ENCODE peak calls at places on chromosomes 4 and X, in six cellular contexts. N, S, B, O, I and Q are unnamed samples.
A peak's percentile ranks its signal among the peaks of the same experiment; 100 is the strongest.

GRCh38 chr4:186727977-186728519 is 4.4 kb upstream of the FAT1 start:
- DNase-seq in I (no peak), S (no peak), N (no peak), O (no peak), B (peak; percentile 23), Q (peak; percentile 63)

GRCh38 chrX:46433892-46434291 is 111.3 kb downstream of the ZNF674 start:
- DNase-seq in I (no peak), B (peak; percentile 44), S (no peak), N (no peak), O (peak; percentile 52), Q (no peak)

GRCh38 chrX:145609951-145610511 is 207.6 kb upstream of the SLITRK2 start:
- DNase-seq in S (no peak), I (no peak), B (no peak), O (peak; percentile 63), N (no peak), Q (peak; percentile 0)

GRCh38 chr4:59518005-59518823 is 1681.9 kb upstream of the ADGRL3 start:
- DNase-seq in I (peak; percentile 38), O (no peak), N (no peak), S (no peak), B (no peak), Q (no peak)

GRCh38 chr4:4256799-4257198 is 8.8 kb upstream of the TMEM128 start:
- DNase-seq in S (no peak), N (peak; percentile 24), B (no peak), O (no peak), I (no peak), Q (peak; percentile 41)

GRCh38 chr4:56977321-56978012 is at the start of gene NOA1:
- DNase-seq in B (peak; percentile 99), I (peak; percentile 98), N (peak; percentile 99), O (peak; percentile 99), S (peak; percentile 99), Q (peak; percentile 98)

GRCh38 chr4:53713767-53714166 is 122.5 kb upstream of the LNX1 start:
- DNase-seq in B (no peak), I (no peak), S (no peak), O (no peak), N (no peak), Q (no peak)

GRCh38 chr4:168835880-168836454 is 174.1 kb downstream of the CBR4 start:
- DNase-seq in B (no peak), S (no peak), O (no peak), I (no peak), N (no peak), Q (no peak)

GRCh38 chr4:8205749-8206611 is 6.9 kb downstream of the SH3TC1 start:
- DNase-seq in N (peak; percentile 29), S (no peak), I (no peak), O (no peak), B (no peak), Q (peak; percentile 91)

GRCh38 chr4:159070742-159071141 is 32.1 kb upstream of the RAPGEF2 start:
- DNase-seq in I (no peak), B (peak; percentile 72), O (peak; percentile 74), N (no peak), S (no peak), Q (peak; percentile 91)

GRCh38 chrX:40169193-40170086 is 71.7 kb upstream of the BCOR start:
- DNase-seq in B (no peak), I (no peak), N (peak; percentile 92), O (peak; percentile 75), S (peak; percentile 80), Q (no peak)

GRCh38 chr4:3446631-3447320 is 5.0 kb downstream of the HGFAC start:
- DNase-seq in B (no peak), O (no peak), S (no peak), I (no peak), N (no peak), Q (no peak)

GRCh38 chr4:149708513-149709175 is 107.0 kb downstream of the IQCM start:
- DNase-seq in O (peak; percentile 46), S (no peak), I (no peak), B (peak; percentile 71), N (no peak), Q (peak; percentile 83)

GRCh38 chrX:425056-425455 is 38.3 kb upstream of the PPP2R3B start:
- DNase-seq in S (no peak), B (no peak), N (no peak), O (no peak), I (no peak), Q (no peak)

GRCh38 chrX:69531031-69531755 is 27.1 kb downstream of the NALF2 start:
- DNase-seq in B (no peak), O (no peak), S (no peak), N (no peak), I (no peak), Q (no peak)

GRCh38 chrX:150253946-150254615 is 109.0 kb upstream of the MAMLD1 start:
- DNase-seq in S (no peak), I (no peak), O (no peak), N (no peak), B (no peak), Q (no peak)

GRCh38 chr4:112182604-112183003 is 37.4 kb downstream of the FAM241A start:
- DNase-seq in I (no peak), N (no peak), S (no peak), O (no peak), B (no peak), Q (no peak)
- H3K27ac ChIP-seq in I (no peak overlapping the region), N (no peak overlapping the region), S (no peak overlapping the region), O (no peak overlapping the region), B (no peak overlapping the region), Q (peak overlapping the region; percentile 49)

GRCh38 chr4:117700111-117700892 is 334.0 kb upstream of the NDST3 start:
- DNase-seq in O (peak; percentile 0), B (no peak), N (peak; percentile 5), I (no peak), S (no peak), Q (peak; percentile 10)

GRCh38 chr4:117702353-117702752 is 331.9 kb upstream of the NDST3 start:
- DNase-seq in I (no peak), N (no peak), B (no peak), O (no peak), S (no peak), Q (no peak)

GRCh38 chr4:117699595-117699994 is 334.7 kb upstream of the NDST3 start:
- DNase-seq in I (no peak), S (no peak), N (no peak), B (no peak), O (no peak), Q (no peak)
- H3K4me3 ChIP-seq in I (no peak overlapping the region), S (no peak overlapping the region), N (no peak overlapping the region), B (no peak overlapping the region), O (no peak overlapping the region), Q (no peak overlapping the region)

GRCh38 chr4:184330008-184330400 is 112.3 kb upstream of the ENPP6 start:
- DNase-seq in S (peak; percentile 57), O (peak; percentile 40), B (no peak), I (no peak), N (no peak), Q (peak; percentile 85)

GRCh38 chr4:184328022-184328736 is 110.5 kb upstream of the ENPP6 start:
- DNase-seq in S (no peak), I (no peak), B (no peak), O (no peak), N (peak; percentile 95), Q (peak; percentile 98)

GRCh38 chr4:184329235-184330007 is 111.7 kb upstream of the ENPP6 start:
- DNase-seq in N (no peak), O (no peak), B (no peak), I (no peak), S (peak; percentile 60), Q (no peak)

GRCh38 chr4:184335520-184335919 is 117.8 kb upstream of the ENPP6 start:
- DNase-seq in O (peak; percentile 41), S (no peak), B (peak; percentile 5), N (no peak), I (no peak), Q (no peak)

DNA sequence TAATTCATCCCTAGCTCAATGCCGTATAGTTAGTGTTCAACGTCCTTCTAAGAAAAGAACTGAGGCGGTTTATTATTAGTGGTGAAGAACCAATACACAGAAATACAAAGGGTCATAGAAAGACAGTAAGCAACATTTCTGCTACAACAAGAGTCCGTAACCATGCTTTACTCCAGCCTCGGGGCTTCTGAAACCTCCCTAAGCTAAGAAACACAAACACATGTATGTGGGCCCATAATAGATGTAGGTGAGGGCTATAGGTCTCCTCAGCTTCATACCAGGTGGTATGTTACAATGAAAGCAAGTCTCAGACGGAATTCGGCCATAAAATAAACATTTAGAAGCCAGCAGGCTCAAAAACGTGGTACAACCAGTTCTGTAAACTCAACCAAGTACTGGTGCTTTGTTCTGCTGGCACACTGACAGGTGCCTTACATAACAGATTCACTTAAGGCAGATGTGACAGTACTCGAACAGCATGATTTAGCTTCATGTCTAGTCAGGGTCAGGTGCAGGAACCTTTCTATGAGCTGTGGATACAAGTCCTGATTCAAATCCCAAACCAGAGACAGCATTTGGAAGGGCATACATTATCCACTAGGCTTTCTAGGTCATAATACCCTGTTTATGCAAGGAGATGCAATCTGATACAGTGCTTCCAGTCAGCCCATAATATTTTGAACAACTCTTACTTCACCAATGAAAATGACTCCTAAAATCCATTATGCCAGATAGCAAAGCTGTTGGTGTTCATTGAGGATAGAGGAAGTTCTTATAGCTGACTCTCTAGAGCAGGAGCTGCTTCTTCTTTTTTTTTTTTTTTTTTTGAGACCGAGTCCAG is 113.7 kb upstream of the ENPP6 start:
- DNase-seq in S (peak; percentile 65), I (no peak), N (peak; percentile 43), B (no peak), O (peak; percentile 23), Q (peak; percentile 32)
- H3K27ac ChIP-seq in S (peak overlapping the region; percentile 57), I (peak overlapping the region; percentile 9), N (peak overlapping the region; percentile 4), B (no peak overlapping the region), O (no peak overlapping the region), Q (no peak overlapping the region)

GRCh38 chr4:75907956-75908355 is 5.7 kb upstream of the PPEF2 start:
- DNase-seq in I (no peak), B (no peak), N (no peak), S (no peak), O (no peak), Q (no peak)
- H3K4me3 ChIP-seq in I (no peak overlapping the region), B (no peak overlapping the region), N (no peak overlapping the region), S (no peak overlapping the region), O (no peak overlapping the region), Q (no peak overlapping the region)

GRCh38 chr4:139902328-139903217 is 237.0 kb downstream of the MGST2 start:
- DNase-seq in B (peak; percentile 61), O (peak; percentile 20), I (no peak), S (no peak), N (no peak), Q (no peak)
- H3K27ac ChIP-seq in B (peak overlapping the region; percentile 30), O (peak overlapping the region; percentile 26), I (no peak overlapping the region), S (no peak overlapping the region), N (no peak overlapping the region), Q (no peak overlapping the region)